ENCODE peak calls at places on chromosomes 7 and 10, in five cellular contexts. One of them, this sample, is unnamed.

GRCh38 chr10:79904671-79905321 is 44.1 kb downstream of the SFTPD start:
- DNase-seq in kidney epithelial cell: no peak
- DNase-seq in HuH-7.5: no peak
- DNase-seq in NCI-H2171 treated with DMSO at 0.1 percent for 48 hours: peak
- DNase-seq in body of pancreas: peak
- DNase-seq in this sample: peak

GRCh38 chr10:75400769-75401568 is 595 bp downstream of the ZNF503 start:
- DNase-seq in kidney epithelial cell: no peak
- DNase-seq in HuH-7.5: peak
- DNase-seq in NCI-H2171 treated with DMSO at 0.1 percent for 48 hours: no peak
- DNase-seq in body of pancreas: peak
- DNase-seq in this sample: peak

GRCh38 chr7:112431803-112432202 is 18.5 kb upstream of the IFRD1 start:
- DNase-seq in kidney epithelial cell: no peak
- DNase-seq in HuH-7.5: no peak
- DNase-seq in NCI-H2171 treated with DMSO at 0.1 percent for 48 hours: no peak
- DNase-seq in body of pancreas: no peak
- DNase-seq in this sample: no peak

GRCh38 chr10:110872145-110872983 is 636 bp downstream of the PDCD4 start:
- DNase-seq in kidney epithelial cell: no peak
- DNase-seq in HuH-7.5: peak
- DNase-seq in NCI-H2171 treated with DMSO at 0.1 percent for 48 hours: peak
- DNase-seq in body of pancreas: peak
- DNase-seq in this sample: peak

GRCh38 chr7:150377116-150377979 is 1.8 kb upstream of the ZNF775 start:
- DNase-seq in kidney epithelial cell: no peak
- DNase-seq in HuH-7.5: no peak
- DNase-seq in NCI-H2171 treated with DMSO at 0.1 percent for 48 hours: no peak
- DNase-seq in body of pancreas: no peak
- DNase-seq in this sample: peak

GRCh38 chr7:15684036-15684815 is 2.3 kb downstream of the MEOX2 start:
- DNase-seq in kidney epithelial cell: no peak
- DNase-seq in HuH-7.5: no peak
- DNase-seq in NCI-H2171 treated with DMSO at 0.1 percent for 48 hours: no peak
- DNase-seq in body of pancreas: no peak
- DNase-seq in this sample: peak

GRCh38 chr7:149884016-149884415 is 10.2 kb downstream of the ATP6V0E2 start:
- DNase-seq in kidney epithelial cell: no peak
- DNase-seq in HuH-7.5: peak
- DNase-seq in NCI-H2171 treated with DMSO at 0.1 percent for 48 hours: no peak
- DNase-seq in body of pancreas: peak
- DNase-seq in this sample: no peak

GRCh38 chr7:74587435-74588126 is 69.9 kb upstream of the GTF2I start:
- DNase-seq in kidney epithelial cell: peak
- DNase-seq in HuH-7.5: peak
- DNase-seq in NCI-H2171 treated with DMSO at 0.1 percent for 48 hours: peak
- DNase-seq in body of pancreas: peak
- DNase-seq in this sample: peak

GRCh38 chr7:157854066-157854891 is 517.5 kb downstream of the DNAJB6 start:
- DNase-seq in kidney epithelial cell: no peak
- DNase-seq in HuH-7.5: no peak
- DNase-seq in NCI-H2171 treated with DMSO at 0.1 percent for 48 hours: no peak
- DNase-seq in body of pancreas: peak
- DNase-seq in this sample: no peak

GRCh38 chr7:155027879-155028278 is 25.0 kb upstream of the PAXIP1 start:
- DNase-seq in kidney epithelial cell: no peak
- DNase-seq in HuH-7.5: no peak
- DNase-seq in NCI-H2171 treated with DMSO at 0.1 percent for 48 hours: no peak
- DNase-seq in body of pancreas: no peak
- DNase-seq in this sample: no peak

GRCh38 chr7:2405601-2406345 is 2.4 kb downstream of the CHST12 start:
- DNase-seq in kidney epithelial cell: no peak
- DNase-seq in HuH-7.5: no peak
- DNase-seq in NCI-H2171 treated with DMSO at 0.1 percent for 48 hours: no peak
- DNase-seq in body of pancreas: no peak
- DNase-seq in this sample: no peak

GRCh38 chr7:7099584-7100014 is 82.7 kb upstream of the C1GALT1 start:
- DNase-seq in kidney epithelial cell: peak
- DNase-seq in HuH-7.5: peak
- DNase-seq in NCI-H2171 treated with DMSO at 0.1 percent for 48 hours: peak
- DNase-seq in body of pancreas: peak
- DNase-seq in this sample: peak

GRCh38 chr7:93307131-93307660 is 75.0 kb downstream of the VPS50 start:
- DNase-seq in kidney epithelial cell: no peak
- DNase-seq in HuH-7.5: no peak
- DNase-seq in NCI-H2171 treated with DMSO at 0.1 percent for 48 hours: no peak
- DNase-seq in body of pancreas: no peak
- DNase-seq in this sample: no peak

GRCh38 chr7:138889566-138889965 is 91.6 kb upstream of the ATP6V0A4 start:
- DNase-seq in kidney epithelial cell: no peak
- DNase-seq in HuH-7.5: no peak
- DNase-seq in NCI-H2171 treated with DMSO at 0.1 percent for 48 hours: no peak
- DNase-seq in body of pancreas: no peak
- DNase-seq in this sample: peak

GRCh38 chr7:22802426-22802825 is 20.2 kb downstream of the TOMM7 start:
- DNase-seq in kidney epithelial cell: no peak
- DNase-seq in HuH-7.5: no peak
- DNase-seq in NCI-H2171 treated with DMSO at 0.1 percent for 48 hours: no peak
- DNase-seq in body of pancreas: no peak
- DNase-seq in this sample: no peak

This sample was measured in dermis blood vessel endothelial cell.